ENCODE peak calls at places on chromosomes 13 and 19, in nine cellular contexts. I is fibroblast of pulmonary artery, B is stomach, E is fibroblast of villous mesenchyme, L is uterus, T is activated B cell treated with CpG ODN at 0.5 μM for 24 hours, N is H9, J is OCI-LY7, R is left ventricle myocardium inferior. O is an unnamed sample.

GRCh38 chr13:42355118-42355840 is 83.3 kb downstream of the AKAP11 start:
- DNase-seq in E (no peak), B (no peak), J (no peak), R (no peak), N (no peak), I (no peak), L (no peak), T (no peak), O (no peak)

GRCh38 chr19:30029721-30030510 is 87.9 kb downstream of the URI1 start:
- DNase-seq in L (no peak), T (no peak), J (no peak), B (no peak), E (no peak), N (no peak), R (no peak), I (peak), O (no peak)

GRCh38 chr13:45615501-45616101 is at the start of gene ERICH6B:
- DNase-seq in R (peak), L (no peak), J (no peak), E (peak), N (peak), B (no peak), I (peak), T (no peak), O (peak)

GRCh38 chr13:50990540-50991506 is 81.2 kb downstream of the RNASEH2B start:
- DNase-seq in T (no peak), L (peak), I (peak), N (peak), B (no peak), R (peak), E (peak), J (no peak), O (peak)

GRCh38 chr19:49861127-49861526 is 6.2 kb downstream of the PNKP start:
- DNase-seq in N (peak), L (peak), I (no peak), J (no peak), R (no peak), B (peak), T (no peak), E (no peak), O (peak)

GRCh38 chr13:107753286-107753685 is 462.1 kb downstream of the LIG4 start:
- DNase-seq in L (no peak), R (no peak), N (no peak), I (peak), J (no peak), T (no peak), E (peak), B (no peak), O (no peak)

GRCh38 chr19:10604460-10604980 is 17.4 kb upstream of the AP1M2 start:
- DNase-seq in J (peak), L (peak), R (peak), B (peak), E (no peak), N (no peak), I (no peak), T (peak), O (no peak)

GRCh38 chr19:30118221-30118620 is 176.2 kb downstream of the URI1 start:
- DNase-seq in R (no peak), J (no peak), B (no peak), L (no peak), E (no peak), N (no peak), T (no peak), I (no peak), O (no peak)

GRCh38 chr13:95644611-95645052 is at the start of gene DZIP1:
- DNase-seq in L (peak), E (peak), R (peak), J (no peak), N (peak), I (peak), B (peak), T (no peak), O (peak)

GRCh38 chr13:67754016-67754415 is 523.9 kb upstream of the PCDH9 start:
- DNase-seq in R (no peak), I (no peak), T (no peak), E (no peak), L (no peak), B (no peak), N (no peak), J (no peak), O (no peak)

GRCh38 chr13:56752630-56753029 is 388.1 kb upstream of the PRR20A start:
- DNase-seq in T (no peak), J (no peak), L (no peak), E (no peak), N (no peak), R (no peak), B (no peak), I (no peak), O (no peak)

GRCh38 chr19:32570081-32570785 is 10.8 kb upstream of the PDCD5 start:
- DNase-seq in L (peak), T (no peak), B (peak), J (peak), R (no peak), I (peak), E (peak), N (peak), O (peak)

GRCh38 chr19:19461671-19462622 is 53.4 kb downstream of the TSSK6 start:
- DNase-seq in L (peak), R (peak), J (no peak), N (peak), B (peak), T (no peak), I (peak), E (peak), O (peak)

GRCh38 chr19:32181356-32181920 is 164.0 kb upstream of the ZNF507 start:
- DNase-seq in L (no peak), B (no peak), E (no peak), T (no peak), I (no peak), R (no peak), N (no peak), J (no peak), O (no peak)

GRCh38 chr19:40303765-40304164 is 18.6 kb upstream of the AKT2 start:
- DNase-seq in N (no peak), L (no peak), T (no peak), J (no peak), I (no peak), B (no peak), E (no peak), R (no peak), O (no peak)

GRCh38 chr19:50320596-50320995 is 8.6 kb downstream of the KCNC3 start:
- DNase-seq in L (no peak), R (no peak), J (no peak), T (no peak), N (no peak), B (no peak), E (no peak), I (no peak), O (no peak)

GRCh38 chr13:84137292-84137691 is 255.0 kb upstream of the SLITRK1 start:
- DNase-seq in B (no peak), E (no peak), L (no peak), T (no peak), I (no peak), R (no peak), J (no peak), N (no peak), O (no peak)

GRCh38 chr19:18520848-18521691 is 800 bp downstream of the ELL start:
- DNase-seq in L (peak), N (peak), R (peak), T (peak), I (no peak), E (peak), B (peak), J (peak), O (peak)

GRCh38 chr19:54154603-54155345 is 4.7 kb downstream of the LENG1 start:
- DNase-seq in I (peak), J (no peak), N (no peak), R (no peak), E (no peak), T (no peak), B (no peak), L (no peak), O (no peak)

GRCh38 chr13:94218537-94218936 is 260.9 kb downstream of the DCT start:
- DNase-seq in B (no peak), J (no peak), R (no peak), N (peak), E (no peak), L (no peak), I (no peak), T (no peak), O (no peak)

GRCh38 chr13:48783181-48783630 is 129.5 kb downstream of the CYSLTR2 start:
- DNase-seq in I (peak), N (no peak), B (peak), J (no peak), T (no peak), E (peak), R (peak), L (peak), O (no peak)

GRCh38 chr19:21838646-21839045 is 2.7 kb upstream of the ZNF43 start:
- DNase-seq in J (no peak), T (no peak), N (no peak), E (peak), L (no peak), I (peak), B (no peak), R (no peak), O (no peak)

GRCh38 chr13:38707433-38707832 is 20.6 kb downstream of the FREM2 start:
- DNase-seq in T (no peak), I (no peak), E (no peak), L (no peak), B (no peak), N (no peak), R (no peak), J (no peak), O (no peak)

GRCh38 chr19:19098703-19099632 is 35.2 kb downstream of the SLC25A42 start:
- DNase-seq in B (no peak), R (no peak), T (no peak), E (no peak), I (no peak), N (no peak), L (no peak), J (no peak), O (no peak)

GRCh38 chr13:51771418-51772104 is 32.4 kb downstream of the DHRS12 start:
- DNase-seq in I (no peak), J (no peak), L (no peak), N (no peak), T (no peak), B (no peak), E (no peak), R (no peak), O (no peak)

GRCh38 chr13:104984296-104984818 is 1551.1 kb downstream of the EFNB2 start:
- DNase-seq in E (peak), R (peak), I (peak), N (no peak), L (no peak), B (peak), T (no peak), J (no peak), O (no peak)

GRCh38 chr13:63853816-63854215 is 2438.2 kb upstream of the PCDH20 start:
- DNase-seq in B (no peak), N (no peak), I (no peak), J (no peak), E (no peak), R (no peak), L (no peak), T (no peak), O (no peak)

GRCh38 chr13:26531751-26532150 is 25.7 kb upstream of the WASF3 start:
- DNase-seq in B (no peak), L (no peak), E (no peak), I (no peak), J (no peak), T (no peak), R (no peak), N (no peak), O (no peak)

DNA sequence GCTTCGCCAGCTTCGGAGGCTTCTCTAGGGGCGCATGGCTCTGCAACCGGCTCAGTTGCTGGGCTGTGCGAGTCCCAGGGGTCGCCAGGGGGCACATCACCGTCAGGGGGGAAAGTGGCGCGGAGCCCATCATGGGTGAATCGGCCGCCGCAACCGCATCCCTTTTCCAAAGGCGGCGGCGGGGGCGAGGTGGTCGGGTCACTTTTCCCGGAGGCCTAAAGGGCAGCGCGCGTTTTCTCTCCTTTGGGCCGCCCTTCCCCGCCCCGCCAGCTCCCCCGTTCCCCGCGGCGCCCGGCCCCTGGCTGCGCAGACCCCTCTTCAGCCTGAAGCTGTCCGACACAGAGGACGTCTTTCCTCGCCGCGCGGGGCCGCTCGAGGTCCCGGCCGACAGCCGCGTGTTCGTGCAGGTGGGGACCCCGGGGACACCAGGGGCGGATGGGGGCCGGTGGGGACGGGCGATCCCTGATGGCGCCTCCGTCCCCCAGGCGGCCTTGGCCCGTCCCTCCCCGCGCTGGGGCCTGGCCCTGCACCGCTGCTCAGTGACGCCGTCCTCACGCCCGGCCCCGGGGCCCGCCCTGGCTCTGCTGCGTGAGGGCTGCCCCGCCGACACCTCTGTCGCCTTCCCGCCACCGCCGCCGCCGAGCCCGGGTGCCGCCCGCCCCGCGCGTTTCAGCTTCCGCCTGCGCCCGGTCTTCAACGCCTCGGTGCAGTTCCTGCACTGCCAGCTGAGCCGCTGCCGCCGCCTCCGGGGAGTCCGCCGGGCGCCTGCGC is 1.7 kb downstream of the TGFBR3L start:
- DNase-seq in B (peak), T (peak), R (no peak), N (peak), E (peak), J (peak), L (no peak), I (no peak), O (peak)
- TF ChIP-seq CTCF in B (no peak), T (no peak), R (no peak), N (peak), E (no peak), J (no peak), L (no peak), I (no peak), O (no peak)

DNA sequence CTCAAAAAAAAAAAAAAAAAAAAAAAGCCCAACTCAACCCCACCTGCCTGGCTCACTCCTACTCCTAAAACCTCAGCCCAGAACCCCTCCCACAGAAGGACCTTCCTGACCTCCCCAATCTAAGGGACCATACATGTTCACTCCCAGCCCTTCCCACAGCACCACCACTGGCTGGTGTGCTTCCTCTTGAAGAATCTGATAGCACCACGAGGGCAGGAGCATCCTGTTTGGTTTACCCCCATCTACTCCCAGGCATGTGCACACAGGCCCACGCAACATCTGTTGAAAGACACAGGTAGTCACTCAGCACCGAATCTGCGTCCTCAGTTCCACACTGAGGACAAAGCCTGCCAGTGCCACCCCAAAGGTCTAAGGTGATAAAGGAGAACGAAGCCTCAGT is 8.2 kb downstream of the LATS2 start:
- DNase-seq in I (no peak), B (no peak), E (no peak), J (no peak), R (no peak), T (no peak), L (no peak), N (no peak), O (no peak)
- TF ChIP-seq CTCF in I (no peak), B (no peak), E (no peak), J (no peak), R (no peak), T (no peak), L (no peak), N (no peak), O (no peak)

GRCh38 chr19:36142046-36142445 is 2.2 kb downstream of the CAPNS1 start:
- DNase-seq in J (no peak), B (no peak), E (no peak), N (no peak), T (no peak), R (peak), L (no peak), I (no peak), O (no peak)

GRCh38 chr19:36141039-36141914 is 1.4 kb downstream of the CAPNS1 start:
- DNase-seq in I (peak), E (peak), N (peak), R (peak), L (peak), J (peak), T (peak), B (peak), O (peak)

GRCh38 chr19:36140289-36141038 is 598 bp downstream of the CAPNS1 start:
- DNase-seq in J (peak), L (peak), T (no peak), E (peak), N (peak), R (peak), B (peak), I (peak), O (peak)

GRCh38 chr19:36139120-36139472 is 770 bp upstream of the CAPNS1 start:
- DNase-seq in R (no peak), J (no peak), L (no peak), E (no peak), N (no peak), I (no peak), B (no peak), T (no peak), O (no peak)

DNA sequence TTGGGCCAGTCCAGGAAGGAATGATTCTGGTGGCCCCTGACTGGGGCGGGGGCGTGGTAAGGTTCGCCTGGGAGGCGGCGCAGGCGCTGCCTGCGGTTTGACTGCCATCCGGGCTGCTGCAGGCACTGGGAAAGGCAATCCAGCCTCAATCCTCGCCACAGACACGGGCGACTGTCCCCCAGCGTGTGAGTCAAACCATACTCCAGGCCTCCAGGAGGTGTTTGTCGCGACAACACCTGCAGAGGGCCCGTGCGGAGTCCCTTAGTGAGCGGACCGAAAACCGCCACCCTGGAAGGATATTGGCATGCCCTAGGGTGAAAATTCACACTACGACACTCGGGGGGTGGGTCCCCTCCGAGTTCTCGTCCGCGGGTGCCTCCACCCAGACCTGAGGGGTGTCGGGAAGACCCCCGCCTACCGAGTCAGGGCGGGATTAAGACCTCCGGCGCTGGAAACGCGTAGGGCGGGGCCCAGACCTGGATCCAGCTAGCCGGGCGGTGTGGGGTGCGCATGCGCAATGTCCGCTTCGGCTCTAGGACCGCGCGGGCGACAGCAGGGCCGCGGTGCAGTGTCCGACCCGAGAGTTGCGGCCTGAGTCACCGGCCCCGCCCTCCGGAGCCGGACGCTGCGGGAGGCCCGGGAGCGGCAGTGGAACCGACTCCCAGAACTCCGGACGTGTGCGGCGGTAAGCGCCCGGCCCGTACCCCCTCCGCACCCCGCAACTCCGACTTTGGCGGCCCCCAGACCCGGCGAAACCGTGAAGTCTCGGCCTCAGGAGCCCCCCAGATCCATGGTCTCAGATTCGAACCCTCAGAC is at the start of gene CAPNS1:
- DNase-seq in L (peak), R (peak), N (peak), E (peak), T (peak), B (peak), I (peak), J (peak), O (peak)
- TF ChIP-seq CTCF in L (peak), R (peak), N (peak), E (no peak), T (no peak), B (no peak), I (no peak), J (peak), O (no peak)

DNA sequence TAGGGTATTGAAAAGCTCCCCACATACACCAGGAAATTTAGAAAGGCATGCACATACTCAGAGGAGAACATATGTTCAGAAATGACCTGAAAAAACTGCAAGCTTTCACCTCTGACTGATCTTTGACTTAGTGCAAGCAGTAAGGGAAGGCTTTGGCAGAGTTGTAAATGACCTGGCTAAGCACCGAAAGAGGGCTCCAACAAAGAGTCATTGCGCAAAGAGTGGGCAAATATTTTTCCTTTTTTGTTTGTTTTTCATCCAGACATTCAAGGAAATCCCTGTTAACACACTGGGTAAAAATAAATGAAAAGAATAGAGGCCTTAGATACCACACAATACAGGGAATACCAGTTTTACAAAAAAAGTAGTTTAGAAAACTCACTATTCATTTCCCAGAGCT is 5.2 kb upstream of the ZNF233 start:
- DNase-seq in L (no peak), T (no peak), R (no peak), N (no peak), J (no peak), E (no peak), B (no peak), I (no peak), O (no peak)
- TF ChIP-seq CTCF in L (no peak), T (no peak), R (no peak), N (no peak), J (no peak), E (no peak), B (no peak), I (no peak), O (no peak)